ENCODE peak calls at places on chromosomes 12 and 14, in seven cellular contexts. One of them, this sample, is unnamed.

GRCh38 chr12:12907552-12907951 is 16.2 kb downstream of the GPRC5A start:
- DNase-seq in ovary: no peak
- DNase-seq in breast epithelium: no peak
- DNase-seq in esophagus squamous epithelium: no peak
- DNase-seq in tibial nerve: no peak
- DNase-seq in GM12864: no peak
- DNase-seq in LNCaP clone FGC: no peak
- DNase-seq in this sample: no peak

GRCh38 chr14:104435147-104436046 is 144.2 kb upstream of the C14orf180 start:
- DNase-seq in ovary: no peak
- DNase-seq in breast epithelium: peak
- DNase-seq in esophagus squamous epithelium: no peak
- DNase-seq in tibial nerve: no peak
- DNase-seq in GM12864: no peak
- DNase-seq in LNCaP clone FGC: no peak
- DNase-seq in this sample: no peak

GRCh38 chr14:22539831-22540230 is 49.2 kb downstream of the DAD1 start:
- DNase-seq in ovary: no peak
- DNase-seq in breast epithelium: no peak
- DNase-seq in esophagus squamous epithelium: no peak
- DNase-seq in tibial nerve: no peak
- DNase-seq in GM12864: no peak
- DNase-seq in LNCaP clone FGC: no peak
- DNase-seq in this sample: no peak

GRCh38 chr12:18951219-18951618 is 178.3 kb upstream of the PLEKHA5 start:
- DNase-seq in ovary: no peak
- DNase-seq in breast epithelium: no peak
- DNase-seq in esophagus squamous epithelium: no peak
- DNase-seq in tibial nerve: no peak
- DNase-seq in GM12864: no peak
- DNase-seq in LNCaP clone FGC: no peak
- DNase-seq in this sample: no peak

GRCh38 chr14:100683578-100683977 is 43.1 kb upstream of the DLK1 start:
- DNase-seq in ovary: no peak
- DNase-seq in breast epithelium: no peak
- DNase-seq in esophagus squamous epithelium: no peak
- DNase-seq in tibial nerve: no peak
- DNase-seq in GM12864: no peak
- DNase-seq in LNCaP clone FGC: no peak
- DNase-seq in this sample: no peak

GRCh38 chr14:65847065-65847847 is 434.7 kb downstream of the FUT8 start:
- DNase-seq in ovary: no peak
- DNase-seq in breast epithelium: no peak
- DNase-seq in esophagus squamous epithelium: no peak
- DNase-seq in tibial nerve: no peak
- DNase-seq in GM12864: peak
- DNase-seq in LNCaP clone FGC: no peak
- DNase-seq in this sample: no peak

GRCh38 chr12:45407188-45407850 is 191.4 kb downstream of the ANO6 start:
- DNase-seq in ovary: peak
- DNase-seq in breast epithelium: no peak
- DNase-seq in esophagus squamous epithelium: no peak
- DNase-seq in tibial nerve: no peak
- DNase-seq in GM12864: no peak
- DNase-seq in LNCaP clone FGC: peak
- DNase-seq in this sample: no peak

GRCh38 chr12:89157413-89157812 is 194.9 kb downstream of the DUSP6 start:
- DNase-seq in ovary: no peak
- DNase-seq in breast epithelium: no peak
- DNase-seq in esophagus squamous epithelium: no peak
- DNase-seq in tibial nerve: no peak
- DNase-seq in GM12864: no peak
- DNase-seq in LNCaP clone FGC: no peak
- DNase-seq in this sample: no peak

GRCh38 chr14:101286271-101287018 is 274.9 kb upstream of the DIO3 start:
- DNase-seq in ovary: peak
- DNase-seq in breast epithelium: no peak
- DNase-seq in esophagus squamous epithelium: no peak
- DNase-seq in tibial nerve: no peak
- DNase-seq in GM12864: no peak
- DNase-seq in LNCaP clone FGC: no peak
- DNase-seq in this sample: no peak

GRCh38 chr14:34649344-34649743 is 19.4 kb upstream of the SNX6 start:
- DNase-seq in ovary: no peak
- DNase-seq in breast epithelium: no peak
- DNase-seq in esophagus squamous epithelium: no peak
- DNase-seq in tibial nerve: no peak
- DNase-seq in GM12864: no peak
- DNase-seq in LNCaP clone FGC: no peak
- DNase-seq in this sample: peak

GRCh38 chr12:75705749-75706719 is 194.6 kb upstream of the KRR1 start:
- DNase-seq in ovary: peak
- DNase-seq in breast epithelium: no peak
- DNase-seq in esophagus squamous epithelium: no peak
- DNase-seq in tibial nerve: no peak
- DNase-seq in GM12864: no peak
- DNase-seq in LNCaP clone FGC: no peak
- DNase-seq in this sample: peak

GRCh38 chr12:62977419-62977818 is 42.5 kb upstream of the PPM1H start:
- DNase-seq in ovary: no peak
- DNase-seq in breast epithelium: no peak
- DNase-seq in esophagus squamous epithelium: no peak
- DNase-seq in tibial nerve: no peak
- DNase-seq in GM12864: no peak
- DNase-seq in LNCaP clone FGC: no peak
- DNase-seq in this sample: no peak

GRCh38 chr12:97022831-97023230 is 115.8 kb downstream of the NEDD1 start:
- DNase-seq in ovary: no peak
- DNase-seq in breast epithelium: no peak
- DNase-seq in esophagus squamous epithelium: no peak
- DNase-seq in tibial nerve: no peak
- DNase-seq in GM12864: no peak
- DNase-seq in LNCaP clone FGC: no peak
- DNase-seq in this sample: no peak

GRCh38 chr12:113190761-113191160 is 5.2 kb downstream of the RITA1 start:
- DNase-seq in ovary: no peak
- DNase-seq in breast epithelium: no peak
- DNase-seq in esophagus squamous epithelium: no peak
- DNase-seq in tibial nerve: no peak
- DNase-seq in GM12864: no peak
- DNase-seq in LNCaP clone FGC: no peak
- DNase-seq in this sample: no peak

GRCh38 chr12:51631591-51631990 is 40.6 kb downstream of the SCN8A start:
- DNase-seq in ovary: no peak
- DNase-seq in breast epithelium: no peak
- DNase-seq in esophagus squamous epithelium: no peak
- DNase-seq in tibial nerve: no peak
- DNase-seq in GM12864: no peak
- DNase-seq in LNCaP clone FGC: no peak
- DNase-seq in this sample: peak

GRCh38 chr14:31252865-31253264 is 45.3 kb upstream of the HECTD1 start:
- DNase-seq in ovary: no peak
- DNase-seq in breast epithelium: no peak
- DNase-seq in esophagus squamous epithelium: no peak
- DNase-seq in tibial nerve: no peak
- DNase-seq in GM12864: no peak
- DNase-seq in LNCaP clone FGC: peak
- DNase-seq in this sample: no peak

GRCh38 chr12:30047499-30048262 is 263.9 kb upstream of the TMTC1 start:
- DNase-seq in ovary: no peak
- DNase-seq in breast epithelium: no peak
- DNase-seq in esophagus squamous epithelium: no peak
- DNase-seq in tibial nerve: no peak
- DNase-seq in GM12864: no peak
- DNase-seq in LNCaP clone FGC: no peak
- DNase-seq in this sample: peak

GRCh38 chr12:40614923-40615322 is 77.3 kb upstream of the CNTN1 start:
- DNase-seq in ovary: no peak
- DNase-seq in breast epithelium: no peak
- DNase-seq in esophagus squamous epithelium: no peak
- DNase-seq in tibial nerve: no peak
- DNase-seq in GM12864: no peak
- DNase-seq in LNCaP clone FGC: no peak
- DNase-seq in this sample: no peak

GRCh38 chr12:52494518-52494917 is 1.5 kb upstream of the KRT6A start:
- DNase-seq in ovary: no peak
- DNase-seq in breast epithelium: no peak
- DNase-seq in esophagus squamous epithelium: no peak
- DNase-seq in tibial nerve: no peak
- DNase-seq in GM12864: no peak
- DNase-seq in LNCaP clone FGC: no peak
- DNase-seq in this sample: no peak

GRCh38 chr14:103741876-103742275 is 26.3 kb downstream of the ZFYVE21 start:
- DNase-seq in ovary: no peak
- DNase-seq in breast epithelium: no peak
- DNase-seq in esophagus squamous epithelium: no peak
- DNase-seq in tibial nerve: peak
- DNase-seq in GM12864: no peak
- DNase-seq in LNCaP clone FGC: no peak
- DNase-seq in this sample: no peak

GRCh38 chr14:59190372-59190771 is 1.9 kb downstream of the DAAM1 start:
- DNase-seq in ovary: no peak
- DNase-seq in breast epithelium: no peak
- DNase-seq in esophagus squamous epithelium: no peak
- DNase-seq in tibial nerve: no peak
- DNase-seq in GM12864: no peak
- DNase-seq in LNCaP clone FGC: no peak
- DNase-seq in this sample: no peak
- TF ChIP-seq CTCF in ovary: no peak
- TF ChIP-seq CTCF in breast epithelium: peak
- TF ChIP-seq CTCF in esophagus squamous epithelium: no peak
- TF ChIP-seq CTCF in tibial nerve: no peak
- TF ChIP-seq CTCF in GM12864: no peak
- TF ChIP-seq CTCF in LNCaP clone FGC: no peak
- TF ChIP-seq CTCF in this sample: no peak

DNA sequence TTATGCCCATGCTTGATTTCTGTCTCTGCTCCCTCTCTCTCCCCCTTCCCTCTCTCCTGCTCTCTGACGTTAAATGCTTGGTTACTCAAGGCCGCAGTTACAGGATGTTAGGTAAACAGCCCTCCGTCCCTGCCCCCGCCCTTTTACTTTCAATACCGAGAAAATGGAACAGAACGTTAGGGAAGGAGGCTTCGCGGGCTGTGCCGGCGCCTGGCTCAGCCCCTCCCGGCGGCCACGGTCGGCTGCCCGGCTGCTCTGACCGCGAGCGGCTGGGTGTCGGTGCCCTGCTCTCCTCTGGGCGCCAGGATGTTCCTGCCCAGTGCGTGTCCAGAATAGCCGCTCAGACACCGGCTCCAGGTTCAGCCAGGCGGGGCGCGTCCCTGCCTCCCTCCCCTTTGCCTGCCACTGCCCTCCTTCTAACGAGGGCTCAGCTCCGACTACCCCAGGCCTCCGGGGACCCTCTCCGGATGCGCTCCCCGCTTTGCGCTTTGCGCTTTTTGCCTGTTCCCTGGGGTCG is 166.1 kb downstream of the ADCK1 start:
- DNase-seq in ovary: peak
- DNase-seq in breast epithelium: no peak
- DNase-seq in esophagus squamous epithelium: no peak
- DNase-seq in tibial nerve: no peak
- DNase-seq in GM12864: no peak
- DNase-seq in LNCaP clone FGC: no peak
- DNase-seq in this sample: no peak
- H3K4me3 ChIP-seq in ovary: no peak
- H3K4me3 ChIP-seq in breast epithelium: peak
- H3K4me3 ChIP-seq in esophagus squamous epithelium: peak
- H3K4me3 ChIP-seq in tibial nerve: no peak
- H3K4me3 ChIP-seq in GM12864: peak
- H3K4me3 ChIP-seq in LNCaP clone FGC: no peak
- H3K4me3 ChIP-seq in this sample: peak

GRCh38 chr12:54684636-54685630 is 36.8 kb upstream of the DCD start:
- DNase-seq in ovary: no peak
- DNase-seq in breast epithelium: peak
- DNase-seq in esophagus squamous epithelium: no peak
- DNase-seq in tibial nerve: no peak
- DNase-seq in GM12864: no peak
- DNase-seq in LNCaP clone FGC: no peak
- DNase-seq in this sample: no peak

GRCh38 chr12:54689034-54689372 is 40.8 kb upstream of the DCD start:
- DNase-seq in ovary: no peak
- DNase-seq in breast epithelium: no peak
- DNase-seq in esophagus squamous epithelium: no peak
- DNase-seq in tibial nerve: no peak
- DNase-seq in GM12864: no peak
- DNase-seq in LNCaP clone FGC: no peak
- DNase-seq in this sample: no peak

GRCh38 chr12:54692353-54692752 is 44.2 kb upstream of the DCD start:
- DNase-seq in ovary: no peak
- DNase-seq in breast epithelium: no peak
- DNase-seq in esophagus squamous epithelium: no peak
- DNase-seq in tibial nerve: no peak
- DNase-seq in GM12864: peak
- DNase-seq in LNCaP clone FGC: no peak
- DNase-seq in this sample: no peak

GRCh38 chr12:54688309-54689033 is 40.3 kb upstream of the DCD start:
- DNase-seq in ovary: no peak
- DNase-seq in breast epithelium: no peak
- DNase-seq in esophagus squamous epithelium: no peak
- DNase-seq in tibial nerve: no peak
- DNase-seq in GM12864: no peak
- DNase-seq in LNCaP clone FGC: no peak
- DNase-seq in this sample: no peak

GRCh38 chr12:54689984-54690383 is 41.8 kb upstream of the DCD start:
- DNase-seq in ovary: no peak
- DNase-seq in breast epithelium: no peak
- DNase-seq in esophagus squamous epithelium: no peak
- DNase-seq in tibial nerve: no peak
- DNase-seq in GM12864: no peak
- DNase-seq in LNCaP clone FGC: no peak
- DNase-seq in this sample: no peak
- TF ChIP-seq CTCF in ovary: no peak
- TF ChIP-seq CTCF in breast epithelium: no peak
- TF ChIP-seq CTCF in esophagus squamous epithelium: no peak
- TF ChIP-seq CTCF in tibial nerve: no peak
- TF ChIP-seq CTCF in GM12864: peak
- TF ChIP-seq CTCF in LNCaP clone FGC: peak
- TF ChIP-seq CTCF in this sample: peak

DNA sequence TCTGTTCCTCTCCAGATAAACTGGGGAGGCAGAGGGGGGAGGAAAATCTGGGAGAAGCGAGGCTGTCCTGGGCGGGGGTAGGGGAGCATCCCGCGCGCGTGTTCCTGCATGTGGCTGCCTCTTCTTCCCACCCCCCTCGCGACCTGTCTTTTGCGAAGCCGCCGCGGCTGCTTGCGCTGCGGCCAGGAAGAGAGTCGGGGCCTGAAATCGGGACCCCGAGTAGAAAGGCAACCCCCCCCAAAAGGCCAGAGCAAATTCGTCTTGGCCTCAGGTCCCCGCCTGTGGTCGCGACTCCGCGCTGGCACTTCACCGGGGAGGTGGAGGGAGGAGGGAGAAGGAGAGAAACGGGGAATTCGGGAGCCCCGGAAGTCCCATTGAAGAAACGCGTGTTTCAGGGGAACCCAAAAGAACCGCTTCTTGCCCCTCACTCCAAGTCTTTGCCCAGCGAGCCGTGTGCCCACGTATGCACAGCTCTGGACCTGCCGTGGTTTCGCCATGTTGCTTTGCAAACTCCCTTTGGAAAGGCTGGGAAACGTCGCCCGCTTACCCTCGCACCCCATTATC is 916 bp downstream of the CCND2 start:
- DNase-seq in ovary: peak
- DNase-seq in breast epithelium: no peak
- DNase-seq in esophagus squamous epithelium: no peak
- DNase-seq in tibial nerve: no peak
- DNase-seq in GM12864: no peak
- DNase-seq in LNCaP clone FGC: no peak
- DNase-seq in this sample: no peak
- H3K4me3 ChIP-seq in ovary: peak
- H3K4me3 ChIP-seq in breast epithelium: peak
- H3K4me3 ChIP-seq in esophagus squamous epithelium: peak
- H3K4me3 ChIP-seq in tibial nerve: peak
- H3K4me3 ChIP-seq in GM12864: peak
- H3K4me3 ChIP-seq in LNCaP clone FGC: no peak
- H3K4me3 ChIP-seq in this sample: peak

This sample was measured in astrocyte of the cerebellum.